ENCODE peak calls at places on chromosomes 2 and 18, in eight cellular contexts. B, E, K, S, P, M, U and G are unnamed samples.

GRCh38 chr2:219073413-219074129 is 12.8 kb upstream of the IHH start:
- DNase-seq in B (no peak), E (peak; percentile 79), K (peak; percentile 87), S (no peak), P (no peak), M (peak; percentile 72), U (no peak), G (peak; percentile 89)

GRCh38 chr18:75269696-75270095 is 59.1 kb downstream of the TSHZ1 start:
- DNase-seq in B (no peak), E (no peak), K (no peak), S (no peak), P (no peak), M (no peak), U (no peak), G (no peak)

GRCh38 chr2:19649785-19650380 is 251.9 kb downstream of the TTC32 start:
- DNase-seq in B (peak; percentile 82), E (peak; percentile 99), K (no peak), S (peak; percentile 47), P (no peak), M (peak; percentile 100), U (no peak), G (no peak)

GRCh38 chr18:57659463-57660102 is 37.9 kb upstream of the NARS1 start:
- DNase-seq in B (no peak), E (no peak), K (no peak), S (no peak), P (no peak), M (peak; percentile 78), U (no peak), G (no peak)

GRCh38 chr2:165015052-165015642 is 59.8 kb upstream of the SLC38A11 start:
- DNase-seq in B (no peak), E (peak; percentile 74), K (peak; percentile 84), S (peak; percentile 73), P (peak; percentile 49), M (peak; percentile 59), U (peak; percentile 80), G (peak; percentile 91)

GRCh38 chr2:12106440-12107080 is 360.1 kb downstream of the LPIN1 start:
- DNase-seq in B (peak; percentile 87), E (peak; percentile 99), K (no peak), S (peak; percentile 77), P (peak; percentile 75), M (peak; percentile 99), U (no peak), G (no peak)

GRCh38 chr2:236366406-236366805 is 102.2 kb upstream of the ASB18 start:
- DNase-seq in B (no peak), E (no peak), K (no peak), S (no peak), P (no peak), M (no peak), U (no peak), G (no peak)

GRCh38 chr2:240595381-240596079 is 9.0 kb downstream of the CAPN10 start:
- DNase-seq in B (peak; percentile 63), E (peak; percentile 31), K (peak; percentile 61), S (peak; percentile 58), P (no peak), M (no peak), U (peak; percentile 67), G (peak; percentile 89)

GRCh38 chr2:27281442-27281841 is 787 bp upstream of the TRIM54 start:
- DNase-seq in B (no peak), E (no peak), K (no peak), S (no peak), P (no peak), M (no peak), U (no peak), G (no peak)

GRCh38 chr18:25510096-25510495 is 158.1 kb upstream of the ZNF521 start:
- DNase-seq in B (no peak), E (no peak), K (no peak), S (no peak), P (no peak), M (no peak), U (no peak), G (no peak)

GRCh38 chr2:11128258-11128951 is 26.9 kb upstream of the SLC66A3 start:
- DNase-seq in B (no peak), E (peak; percentile 77), K (no peak), S (no peak), P (no peak), M (peak; percentile 76), U (peak; percentile 73), G (peak; percentile 35)

GRCh38 chr2:42183775-42184174 is 14.6 kb downstream of the EML4 start:
- DNase-seq in B (no peak), E (no peak), K (no peak), S (no peak), P (no peak), M (no peak), U (no peak), G (peak; percentile 72)

GRCh38 chr18:53795061-53795460 is 429.4 kb downstream of the MBD2 start:
- DNase-seq in B (no peak), E (peak; percentile 3), K (no peak), S (no peak), P (no peak), M (no peak), U (no peak), G (no peak)

GRCh38 chr2:102474785-102475184 is 1.8 kb downstream of the SLC9A4 start:
- DNase-seq in B (no peak), E (no peak), K (no peak), S (no peak), P (no peak), M (no peak), U (no peak), G (no peak)

GRCh38 chr2:8850845-8851244 is 13.4 kb upstream of the KIDINS220 start:
- DNase-seq in B (no peak), E (no peak), K (no peak), S (no peak), P (no peak), M (no peak), U (no peak), G (no peak)

GRCh38 chr2:169462896-169463695 is 16.2 kb upstream of the BBS5 start:
- DNase-seq in B (no peak), E (peak; percentile 92), K (no peak), S (no peak), P (no peak), M (peak; percentile 89), U (no peak), G (no peak)

GRCh38 chr18:52499646-52500045 is 159.6 kb downstream of the DCC start:
- DNase-seq in B (no peak), E (no peak), K (no peak), S (no peak), P (no peak), M (no peak), U (no peak), G (no peak)

GRCh38 chr2:74001121-74001520 is 16.4 kb downstream of the TET3 start:
- DNase-seq in B (no peak), E (peak; percentile 39), K (no peak), S (no peak), P (no peak), M (peak; percentile 50), U (peak; percentile 66), G (no peak)

GRCh38 chr18:766550-766860 is 45.5 kb downstream of the YES1 start:
- DNase-seq in B (no peak), E (no peak), K (no peak), S (no peak), P (no peak), M (no peak), U (no peak), G (no peak)

GRCh38 chr2:66481100-66481549 is 46.2 kb downstream of the MEIS1 start:
- DNase-seq in B (no peak), E (peak; percentile 5), K (peak; percentile 68), S (no peak), P (no peak), M (peak; percentile 84), U (no peak), G (peak; percentile 77)

GRCh38 chr2:216695401-216695821 is at the start of gene IGFBP5:
- DNase-seq in B (peak; percentile 98), E (peak; percentile 77), K (peak; percentile 94), S (peak; percentile 96), P (peak; percentile 91), M (peak; percentile 94), U (no peak), G (peak; percentile 88)
- H3K4me3 ChIP-seq in B (peak within 1 kb of the TSS; percentile 85), E (peak within 1 kb of the TSS; percentile 81), K (peak within 1 kb of the TSS; percentile 80), S (peak within 1 kb of the TSS; percentile 33), P (peak within 1 kb of the TSS; percentile 71), M (peak within 1 kb of the TSS; percentile 69), U (peak within 1 kb of the TSS; percentile 38), G (peak within 1 kb of the TSS; percentile 76)

GRCh38 chr2:112866128-112866835 is 29.7 kb upstream of the IL1B start:
- DNase-seq in B (no peak), E (no peak), K (no peak), S (no peak), P (no peak), M (no peak), U (no peak), G (no peak)

GRCh38 chr2:112869258-112869842 is 32.8 kb upstream of the IL1B start:
- DNase-seq in B (no peak), E (peak; percentile 82), K (no peak), S (peak; percentile 82), P (peak; percentile 73), M (peak; percentile 43), U (no peak), G (no peak)

GRCh38 chr2:112867701-112868631 is 31.4 kb upstream of the IL1B start:
- DNase-seq in B (no peak), E (peak; percentile 20), K (no peak), S (no peak), P (no peak), M (no peak), U (no peak), G (no peak)

GRCh38 chr2:112864072-112864471 is 27.5 kb upstream of the IL1B start:
- DNase-seq in B (no peak), E (no peak), K (no peak), S (no peak), P (no peak), M (no peak), U (no peak), G (no peak)
- H3K9me3 ChIP-seq in B (no peaks in the 10 kb centered on the region), E (peaks cover 9% of the 10 kb centered on the region), K (peaks cover 25% of the 10 kb centered on the region), S (no peaks in the 10 kb centered on the region), P (peaks cover 25% of the 10 kb centered on the region), M (peaks cover 6% of the 10 kb centered on the region), U (peaks cover 25% of the 10 kb centered on the region), G (peaks cover 78% of the 10 kb centered on the region)

GRCh38 chr2:190947711-190948251 is 66.2 kb downstream of the STAT1 start:
- DNase-seq in B (no peak), E (peak; percentile 80), K (no peak), S (no peak), P (no peak), M (peak; percentile 81), U (no peak), G (no peak)
- H3K4me3 ChIP-seq in B (no peak overlapping the region), E (peak overlapping the region; percentile 33), K (no peak overlapping the region), S (no peak overlapping the region), P (peak overlapping the region; percentile 30), M (no peak overlapping the region), U (no peak overlapping the region), G (no peak overlapping the region)

GRCh38 chr2:80969900-80970299 is 665.3 kb upstream of the LRRTM1 start:
- DNase-seq in B (no peak), E (no peak), K (no peak), S (no peak), P (no peak), M (no peak), U (no peak), G (no peak)

GRCh38 chr2:80968450-80968849 is 663.9 kb upstream of the LRRTM1 start:
- DNase-seq in B (no peak), E (no peak), K (peak; percentile 5), S (no peak), P (no peak), M (no peak), U (no peak), G (peak; percentile 45)
- H3K9me3 ChIP-seq in B (no peaks in the 10 kb centered on the region), E (no peaks in the 10 kb centered on the region), K (no peaks in the 10 kb centered on the region), S (peaks cover 9% of the 10 kb centered on the region), P (peaks cover 86% of the 10 kb centered on the region), M (peaks cover 21% of the 10 kb centered on the region), U (peaks cover 40% of the 10 kb centered on the region), G (peaks cover 12% of the 10 kb centered on the region)